ENCODE peak calls at places on chromosomes 4 and X, in eight cellular contexts. W is endothelial cell of umbilical vein, Z is foreskin fibroblast, B is esophagus squamous epithelium, N is lower lobe of right lung, U is cardiac muscle cell, D is nephron progenitor cell, F is fibroblast of the aortic adventitia. G is an unnamed sample.

GRCh38 chrX:120736989-120737388 is 107.1 kb upstream of the C1GALT1C1 start:
- DNase-seq in W (peak), D (no peak), F (peak), N (no peak), Z (peak), B (no peak), U (no peak), G (no peak)

GRCh38 chrX:9942086-9942485 is 25.1 kb upstream of the CLDN34 start:
- DNase-seq in W (peak), N (no peak), F (no peak), B (no peak), Z (no peak), D (no peak), U (no peak), G (no peak)

GRCh38 chrX:19361701-19362100 is 18.0 kb downstream of the PDHA1 start:
- DNase-seq in B (no peak), W (no peak), N (no peak), U (no peak), Z (no peak), F (no peak), D (no peak), G (no peak)

GRCh38 chr4:168615294-168615693 is 118.4 kb downstream of the PALLD start:
- DNase-seq in B (no peak), W (no peak), F (peak), Z (peak), D (no peak), N (no peak), U (peak), G (no peak)

GRCh38 chr4:61959087-61959486 is 759.0 kb downstream of the ADGRL3 start:
- DNase-seq in N (no peak), D (no peak), F (no peak), B (no peak), Z (no peak), W (no peak), U (no peak), G (no peak)

GRCh38 chrX:2829066-2829430 is 318 bp downstream of the GYG2 start:
- DNase-seq in W (no peak), Z (no peak), F (no peak), U (no peak), N (no peak), D (peak), B (no peak), G (no peak)

GRCh38 chr4:44701037-44701436 is 22.8 kb downstream of the GUF1 start:
- DNase-seq in N (no peak), U (no peak), F (no peak), B (no peak), D (no peak), Z (no peak), W (no peak), G (no peak)

GRCh38 chr4:106985830-106986229 is 50.3 kb downstream of the DKK2 start:
- DNase-seq in Z (peak), W (no peak), U (no peak), F (no peak), B (no peak), N (no peak), D (no peak), G (no peak)

GRCh38 chr4:27716693-27717505 is 856.3 kb downstream of the STIM2 start:
- DNase-seq in D (no peak), W (no peak), Z (no peak), U (no peak), F (no peak), N (no peak), B (no peak), G (no peak)

GRCh38 chr4:158863296-158863695 is 94.5 kb downstream of the FNIP2 start:
- DNase-seq in D (no peak), B (no peak), N (no peak), W (no peak), F (no peak), U (no peak), Z (no peak), G (no peak)

GRCh38 chr4:55363618-55364420 is 17.8 kb downstream of the SRD5A3 start:
- DNase-seq in N (no peak), W (no peak), B (no peak), F (no peak), D (peak), Z (no peak), U (no peak), G (no peak)

GRCh38 chr4:74878323-74878722 is 54.6 kb upstream of the PARM1 start:
- DNase-seq in F (no peak), U (no peak), B (no peak), N (no peak), D (no peak), Z (no peak), W (no peak), G (no peak)

GRCh38 chr4:23887989-23888388 is 1.9 kb downstream of the PPARGC1A start:
- DNase-seq in Z (no peak), F (no peak), W (no peak), N (no peak), U (no peak), B (no peak), D (no peak), G (no peak)

GRCh38 chr4:99998062-99998880 is 48.2 kb upstream of the H2AZ1 start:
- DNase-seq in N (no peak), F (peak), U (peak), W (peak), B (no peak), Z (peak), D (no peak), G (no peak)
- TF ChIP-seq CTCF in N (no peak), F (peak), U (peak), W (no peak), B (no peak), Z (peak), D (peak), G (no peak)

GRCh38 chr4:48261288-48261687 is 8.3 kb downstream of the TEC start:
- DNase-seq in U (no peak), Z (no peak), D (no peak), F (peak), W (no peak), N (no peak), B (no peak), G (no peak)
- TF ChIP-seq CTCF in U (no peak), Z (no peak), D (no peak), F (no peak), W (no peak), N (no peak), B (no peak), G (no peak)

DNA sequence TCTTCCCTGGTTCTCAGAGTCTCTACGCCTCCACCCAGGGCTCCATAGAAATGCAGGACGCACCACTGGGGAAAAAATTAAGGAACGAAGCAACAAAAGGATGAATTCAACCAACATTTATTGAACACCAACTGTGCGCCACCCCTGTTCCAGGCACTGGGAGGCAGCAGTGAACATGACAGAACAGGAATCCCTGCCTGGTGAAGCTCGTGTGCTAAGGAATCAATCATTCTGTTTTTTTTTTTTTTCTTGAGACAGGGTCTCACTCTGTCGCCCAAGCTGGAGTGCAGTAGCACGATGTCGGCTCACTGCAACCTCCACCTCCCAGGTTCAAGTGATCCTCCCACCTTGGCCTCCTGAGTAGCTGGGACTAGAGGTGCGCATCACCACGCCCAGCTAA is 1.9 kb upstream of the FTSJ1 start:
- DNase-seq in Z (no peak), B (no peak), N (no peak), W (no peak), U (no peak), F (no peak), D (no peak), G (no peak)
- TF ChIP-seq CTCF in Z (peak), B (no peak), N (no peak), W (no peak), U (peak), F (peak), D (no peak), G (no peak)

GRCh38 chr4:179867300-179867878 is 2375.8 kb upstream of the TENM3 start:
- DNase-seq in F (no peak), B (no peak), W (no peak), N (peak), U (no peak), Z (no peak), D (peak), G (no peak)
- TF ChIP-seq CTCF in F (no peak), B (no peak), W (no peak), N (peak), U (no peak), Z (peak), D (peak), G (no peak)

GRCh38 chr4:177051473-177052060 is 258.1 kb upstream of the NEIL3 start:
- DNase-seq in N (no peak), D (peak), W (peak), U (peak), B (no peak), Z (no peak), F (peak), G (no peak)
- TF ChIP-seq CTCF in N (peak), D (peak), W (peak), U (peak), B (peak), Z (peak), F (peak), G (no peak)

GRCh38 chr4:139763205-139763604 is 97.6 kb downstream of the MGST2 start:
- DNase-seq in D (no peak), W (no peak), Z (no peak), F (no peak), N (no peak), B (no peak), U (no peak), G (no peak)

GRCh38 chr4:139763668-139764067 is 98.0 kb downstream of the MGST2 start:
- DNase-seq in D (no peak), U (no peak), N (no peak), Z (no peak), F (no peak), B (no peak), W (peak), G (no peak)

GRCh38 chr4:139761461-139761860 is 95.8 kb downstream of the MGST2 start:
- DNase-seq in W (no peak), U (no peak), Z (no peak), N (no peak), B (no peak), F (no peak), D (no peak), G (no peak)

GRCh38 chr4:139762715-139763114 is 97.1 kb downstream of the MGST2 start:
- DNase-seq in F (peak), N (no peak), Z (no peak), W (peak), B (no peak), U (peak), D (no peak), G (no peak)

GRCh38 chr4:139760558-139760957 is 94.9 kb downstream of the MGST2 start:
- DNase-seq in B (no peak), F (no peak), Z (no peak), U (no peak), D (no peak), W (no peak), N (no peak), G (no peak)
- TF ChIP-seq CTCF in B (no peak), F (no peak), Z (no peak), U (no peak), D (no peak), W (no peak), N (no peak), G (no peak)